ENCODE peak calls at places on chromosomes 1 and 21, in five cellular contexts. Z is activated B cell treated with CpG ODN at 0.5 μM for 24 hours, K is lower leg skin, Q is LoVo, N is mesendoderm. M is an unnamed sample.
A peak's percentile ranks its signal among the peaks of the same experiment; 100 is the strongest.

GRCh38 chr1:203557958-203558760 is 64.2 kb downstream of the OPTC start:
- DNase-seq in Z (no peak), K (peak; percentile 86), Q (peak; percentile 11), N (peak; percentile 93), M (no peak)

GRCh38 chr21:24046816-24047443 is 1560.4 kb downstream of the MRPL39 start:
- DNase-seq in Z (no peak), K (no peak), Q (no peak), N (no peak), M (no peak)

GRCh38 chr1:150366416-150367296 is 2.7 kb downstream of the RPRD2 start:
- DNase-seq in Z (no peak), K (peak; percentile 21), Q (no peak), N (peak; percentile 34), M (peak; percentile 48)

GRCh38 chr1:49016030-49016991 is 239.6 kb upstream of the BEND5 start:
- DNase-seq in Z (no peak), K (no peak), Q (no peak), N (peak; percentile 4), M (no peak)

GRCh38 chr1:241330619-241331327 is 26.2 kb downstream of the RGS7 start:
- DNase-seq in Z (no peak), K (no peak), Q (no peak), N (no peak), M (no peak)

GRCh38 chr1:26408604-26409003 is 2.0 kb upstream of the LIN28A start:
- DNase-seq in Z (peak; percentile 69), K (peak; percentile 93), Q (peak; percentile 67), N (peak; percentile 89), M (peak; percentile 58)

GRCh38 chr1:235199441-235199840 is 38.4 kb upstream of the RBM34 start:
- DNase-seq in Z (no peak), K (no peak), Q (no peak), N (peak; percentile 91), M (no peak)

GRCh38 chr1:107767156-107767582 is 197.8 kb downstream of the VAV3 start:
- DNase-seq in Z (no peak), K (no peak), Q (no peak), N (peak; percentile 12), M (no peak)

GRCh38 chr1:245409341-245410195 is 254.8 kb downstream of the KIF26B start:
- DNase-seq in Z (no peak), K (no peak), Q (no peak), N (peak; percentile 51), M (peak; percentile 69)

GRCh38 chr1:87399264-87399663 is 70.6 kb downstream of the LMO4 start:
- DNase-seq in Z (no peak), K (no peak), Q (no peak), N (no peak), M (no peak)

GRCh38 chr1:203448521-203449061 is 27.0 kb upstream of the PRELP start:
- DNase-seq in Z (no peak), K (peak; percentile 87), Q (no peak), N (peak; percentile 87), M (no peak)

GRCh38 chr1:167645161-167645560 is 15.1 kb downstream of the RCSD1 start:
- DNase-seq in Z (no peak), K (no peak), Q (no peak), N (peak; percentile 51), M (no peak)

GRCh38 chr1:234779160-234779538 is 169.2 kb upstream of the IRF2BP2 start:
- DNase-seq in Z (no peak), K (peak; percentile 89), Q (no peak), N (no peak), M (no peak)

GRCh38 chr1:219563568-219563967 is 49.3 kb downstream of the ZC3H11B start:
- DNase-seq in Z (no peak), K (no peak), Q (no peak), N (no peak), M (no peak)

GRCh38 chr21:35086357-35086756 is 37.3 kb upstream of the RUNX1 start:
- DNase-seq in Z (no peak), K (no peak), Q (no peak), N (peak; percentile 55), M (no peak)

M was measured in Caki2.